ENCODE peak calls at places on chromosome X, in nine cellular contexts. One of them, this sample, is unnamed. For H3K4me1, the result is how much of the 10 kb centered on the place peaks cover.

GRCh38 chrX:23035493-23035892 is 35.7 kb downstream of the DDX53 start:
- DNase-seq in neuronal stem cell: no peak
- DNase-seq in hepatocyte: no peak
- DNase-seq in neural progenitor cell: peak
- DNase-seq in IMR-90: no peak
- DNase-seq in fibroblast of lung: no peak
- DNase-seq in mammary epithelial cell: no peak
- DNase-seq in GM12878: no peak
- DNase-seq in OCI-LY7: no peak
- DNase-seq in this sample: peak

GRCh38 chrX:121831601-121832000 is 784.2 kb downstream of the GLUD2 start:
- DNase-seq in neuronal stem cell: no peak
- DNase-seq in hepatocyte: no peak
- DNase-seq in neural progenitor cell: no peak
- DNase-seq in IMR-90: no peak
- DNase-seq in fibroblast of lung: peak
- DNase-seq in mammary epithelial cell: peak
- DNase-seq in GM12878: no peak
- DNase-seq in OCI-LY7: no peak
- DNase-seq in this sample: no peak

GRCh38 chrX:36978886-36979285 is 29.3 kb upstream of the FAM47C start:
- DNase-seq in neuronal stem cell: no peak
- DNase-seq in hepatocyte: no peak
- DNase-seq in neural progenitor cell: no peak
- DNase-seq in IMR-90: peak
- DNase-seq in fibroblast of lung: peak
- DNase-seq in mammary epithelial cell: peak
- DNase-seq in GM12878: no peak
- DNase-seq in OCI-LY7: no peak
- DNase-seq in this sample: no peak

GRCh38 chrX:274904-275475 is 6.2 kb upstream of the PLCXD1 start:
- DNase-seq in neuronal stem cell: peak
- DNase-seq in hepatocyte: peak
- DNase-seq in neural progenitor cell: peak
- DNase-seq in IMR-90: no peak
- DNase-seq in fibroblast of lung: no peak
- DNase-seq in mammary epithelial cell: no peak
- DNase-seq in GM12878: no peak
- DNase-seq in OCI-LY7: no peak
- DNase-seq in this sample: peak

GRCh38 chrX:9770319-9770718 is 4.7 kb upstream of the GPR143 start:
- DNase-seq in neuronal stem cell: no peak
- DNase-seq in hepatocyte: no peak
- DNase-seq in neural progenitor cell: no peak
- DNase-seq in IMR-90: peak
- DNase-seq in fibroblast of lung: no peak
- DNase-seq in mammary epithelial cell: peak
- DNase-seq in GM12878: no peak
- DNase-seq in OCI-LY7: no peak
- DNase-seq in this sample: no peak

GRCh38 chrX:152821145-152821765 is 9.3 kb downstream of the CETN2 start:
- DNase-seq in neuronal stem cell: no peak
- DNase-seq in hepatocyte: peak
- DNase-seq in neural progenitor cell: peak
- DNase-seq in IMR-90: peak
- DNase-seq in fibroblast of lung: peak
- DNase-seq in mammary epithelial cell: peak
- DNase-seq in GM12878: no peak
- DNase-seq in OCI-LY7: peak
- DNase-seq in this sample: peak

GRCh38 chrX:134600714-134601113 is 57.6 kb downstream of the PLAC1 start:
- DNase-seq in neuronal stem cell: no peak
- DNase-seq in hepatocyte: no peak
- DNase-seq in neural progenitor cell: no peak
- DNase-seq in IMR-90: peak
- DNase-seq in fibroblast of lung: peak
- DNase-seq in mammary epithelial cell: peak
- DNase-seq in GM12878: no peak
- DNase-seq in OCI-LY7: no peak
- DNase-seq in this sample: no peak

GRCh38 chrX:16997313-16997712 is 50.9 kb downstream of the REPS2 start:
- DNase-seq in neuronal stem cell: no peak
- DNase-seq in hepatocyte: no peak
- DNase-seq in neural progenitor cell: no peak
- DNase-seq in IMR-90: no peak
- DNase-seq in fibroblast of lung: no peak
- DNase-seq in mammary epithelial cell: no peak
- DNase-seq in GM12878: no peak
- DNase-seq in OCI-LY7: no peak
- DNase-seq in this sample: no peak

GRCh38 chrX:20233336-20233735 is 33.4 kb downstream of the RPS6KA3 start:
- DNase-seq in neuronal stem cell: no peak
- DNase-seq in hepatocyte: no peak
- DNase-seq in neural progenitor cell: no peak
- DNase-seq in IMR-90: no peak
- DNase-seq in fibroblast of lung: no peak
- DNase-seq in mammary epithelial cell: no peak
- DNase-seq in GM12878: no peak
- DNase-seq in OCI-LY7: no peak
- DNase-seq in this sample: no peak

GRCh38 chrX:133365886-133366611 is 49.2 kb downstream of the GPC4 start:
- DNase-seq in neuronal stem cell: no peak
- DNase-seq in hepatocyte: peak
- DNase-seq in neural progenitor cell: no peak
- DNase-seq in IMR-90: peak
- DNase-seq in fibroblast of lung: peak
- DNase-seq in mammary epithelial cell: no peak
- DNase-seq in GM12878: no peak
- DNase-seq in OCI-LY7: no peak
- DNase-seq in this sample: no peak

GRCh38 chrX:13892856-13893255 is 76.0 kb upstream of the GPM6B start:
- DNase-seq in neuronal stem cell: no peak
- DNase-seq in hepatocyte: no peak
- DNase-seq in neural progenitor cell: no peak
- DNase-seq in IMR-90: peak
- DNase-seq in fibroblast of lung: no peak
- DNase-seq in mammary epithelial cell: peak
- DNase-seq in GM12878: no peak
- DNase-seq in OCI-LY7: no peak
- DNase-seq in this sample: no peak

GRCh38 chrX:13891367-13892146 is 74.7 kb upstream of the GPM6B start:
- DNase-seq in neuronal stem cell: no peak
- DNase-seq in hepatocyte: no peak
- DNase-seq in neural progenitor cell: peak
- DNase-seq in IMR-90: no peak
- DNase-seq in fibroblast of lung: no peak
- DNase-seq in mammary epithelial cell: peak
- DNase-seq in GM12878: no peak
- DNase-seq in OCI-LY7: peak
- DNase-seq in this sample: no peak

GRCh38 chrX:13890806-13891205 is 73.9 kb upstream of the GPM6B start:
- DNase-seq in neuronal stem cell: no peak
- DNase-seq in hepatocyte: no peak
- DNase-seq in neural progenitor cell: no peak
- DNase-seq in IMR-90: no peak
- DNase-seq in fibroblast of lung: no peak
- DNase-seq in mammary epithelial cell: no peak
- DNase-seq in GM12878: no peak
- DNase-seq in OCI-LY7: no peak
- DNase-seq in this sample: no peak

GRCh38 chrX:13894888-13895564 is 78.1 kb upstream of the GPM6B start:
- DNase-seq in neuronal stem cell: no peak
- DNase-seq in hepatocyte: no peak
- DNase-seq in neural progenitor cell: no peak
- DNase-seq in IMR-90: peak
- DNase-seq in fibroblast of lung: no peak
- DNase-seq in mammary epithelial cell: no peak
- DNase-seq in GM12878: no peak
- DNase-seq in OCI-LY7: no peak
- DNase-seq in this sample: no peak

GRCh38 chrX:13893826-13894225 is 76.9 kb upstream of the GPM6B start:
- DNase-seq in neuronal stem cell: no peak
- DNase-seq in hepatocyte: no peak
- DNase-seq in neural progenitor cell: no peak
- DNase-seq in IMR-90: no peak
- DNase-seq in fibroblast of lung: no peak
- DNase-seq in mammary epithelial cell: no peak
- DNase-seq in GM12878: no peak
- DNase-seq in OCI-LY7: no peak
- DNase-seq in this sample: no peak
- H3K4me1 ChIP-seq in neuronal stem cell: under half
- H3K4me1 ChIP-seq in hepatocyte: under half
- H3K4me1 ChIP-seq in neural progenitor cell: under half
- H3K4me1 ChIP-seq in IMR-90: under half
- H3K4me1 ChIP-seq in fibroblast of lung: under half
- H3K4me1 ChIP-seq in mammary epithelial cell: half or more
- H3K4me1 ChIP-seq in GM12878: under half
- H3K4me1 ChIP-seq in OCI-LY7: under half
- H3K4me1 ChIP-seq in this sample: under half

GRCh38 chrX:68684919-68685304 is 37.4 kb downstream of the STARD8 start:
- DNase-seq in neuronal stem cell: no peak
- DNase-seq in hepatocyte: no peak
- DNase-seq in neural progenitor cell: no peak
- DNase-seq in IMR-90: no peak
- DNase-seq in fibroblast of lung: no peak
- DNase-seq in mammary epithelial cell: no peak
- DNase-seq in GM12878: no peak
- DNase-seq in OCI-LY7: no peak
- DNase-seq in this sample: no peak

GRCh38 chrX:68683580-68683979 is 36.1 kb downstream of the STARD8 start:
- DNase-seq in neuronal stem cell: no peak
- DNase-seq in hepatocyte: no peak
- DNase-seq in neural progenitor cell: no peak
- DNase-seq in IMR-90: no peak
- DNase-seq in fibroblast of lung: no peak
- DNase-seq in mammary epithelial cell: no peak
- DNase-seq in GM12878: no peak
- DNase-seq in OCI-LY7: no peak
- DNase-seq in this sample: no peak

GRCh38 chrX:68685722-68686683 is 38.5 kb downstream of the STARD8 start:
- DNase-seq in neuronal stem cell: no peak
- DNase-seq in hepatocyte: peak
- DNase-seq in neural progenitor cell: peak
- DNase-seq in IMR-90: peak
- DNase-seq in fibroblast of lung: peak
- DNase-seq in mammary epithelial cell: peak
- DNase-seq in GM12878: no peak
- DNase-seq in OCI-LY7: no peak
- DNase-seq in this sample: peak

GRCh38 chrX:68682790-68683189 is 35.3 kb downstream of the STARD8 start:
- DNase-seq in neuronal stem cell: no peak
- DNase-seq in hepatocyte: no peak
- DNase-seq in neural progenitor cell: no peak
- DNase-seq in IMR-90: no peak
- DNase-seq in fibroblast of lung: no peak
- DNase-seq in mammary epithelial cell: no peak
- DNase-seq in GM12878: no peak
- DNase-seq in OCI-LY7: no peak
- DNase-seq in this sample: no peak

GRCh38 chrX:68684291-68684918 is 36.9 kb downstream of the STARD8 start:
- DNase-seq in neuronal stem cell: no peak
- DNase-seq in hepatocyte: no peak
- DNase-seq in neural progenitor cell: no peak
- DNase-seq in IMR-90: no peak
- DNase-seq in fibroblast of lung: no peak
- DNase-seq in mammary epithelial cell: no peak
- DNase-seq in GM12878: no peak
- DNase-seq in OCI-LY7: no peak
- DNase-seq in this sample: no peak
- H2AFZ ChIP-seq in neuronal stem cell: peak
- H2AFZ ChIP-seq in hepatocyte: no peak
- H2AFZ ChIP-seq in neural progenitor cell: no peak
- H2AFZ ChIP-seq in IMR-90: no peak
- H2AFZ ChIP-seq in fibroblast of lung: no peak
- H2AFZ ChIP-seq in mammary epithelial cell: no peak
- H2AFZ ChIP-seq in GM12878: no peak
- H2AFZ ChIP-seq in OCI-LY7: no peak
- H2AFZ ChIP-seq in this sample: no peak

DNA sequence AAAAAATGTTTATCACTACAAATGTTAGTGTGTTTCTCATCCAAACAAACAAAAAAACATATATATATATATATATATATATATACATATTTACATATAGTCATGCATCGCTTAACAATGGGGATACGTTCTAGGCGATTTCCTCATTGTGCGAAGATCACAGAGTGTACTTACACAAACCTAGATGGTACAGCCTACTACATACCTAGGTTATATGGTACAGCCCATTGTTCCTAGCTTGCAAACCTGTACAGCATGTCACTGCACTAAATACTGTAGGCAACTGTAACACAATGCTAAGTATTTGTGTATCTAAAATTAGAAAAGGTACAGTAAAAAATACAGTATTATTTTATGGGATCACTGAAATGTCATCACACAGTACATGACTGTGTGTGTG is 16.4 kb upstream of the TMSB4X start:
- DNase-seq in neuronal stem cell: no peak
- DNase-seq in hepatocyte: no peak
- DNase-seq in neural progenitor cell: no peak
- DNase-seq in IMR-90: no peak
- DNase-seq in fibroblast of lung: no peak
- DNase-seq in mammary epithelial cell: no peak
- DNase-seq in GM12878: no peak
- DNase-seq in OCI-LY7: peak
- DNase-seq in this sample: no peak
- H3K4me1 ChIP-seq in neuronal stem cell: under half
- H3K4me1 ChIP-seq in hepatocyte: under half
- H3K4me1 ChIP-seq in neural progenitor cell: under half
- H3K4me1 ChIP-seq in IMR-90: under half
- H3K4me1 ChIP-seq in fibroblast of lung: under half
- H3K4me1 ChIP-seq in mammary epithelial cell: under half
- H3K4me1 ChIP-seq in GM12878: half or more
- H3K4me1 ChIP-seq in OCI-LY7: half or more
- H3K4me1 ChIP-seq in this sample: under half

DNA sequence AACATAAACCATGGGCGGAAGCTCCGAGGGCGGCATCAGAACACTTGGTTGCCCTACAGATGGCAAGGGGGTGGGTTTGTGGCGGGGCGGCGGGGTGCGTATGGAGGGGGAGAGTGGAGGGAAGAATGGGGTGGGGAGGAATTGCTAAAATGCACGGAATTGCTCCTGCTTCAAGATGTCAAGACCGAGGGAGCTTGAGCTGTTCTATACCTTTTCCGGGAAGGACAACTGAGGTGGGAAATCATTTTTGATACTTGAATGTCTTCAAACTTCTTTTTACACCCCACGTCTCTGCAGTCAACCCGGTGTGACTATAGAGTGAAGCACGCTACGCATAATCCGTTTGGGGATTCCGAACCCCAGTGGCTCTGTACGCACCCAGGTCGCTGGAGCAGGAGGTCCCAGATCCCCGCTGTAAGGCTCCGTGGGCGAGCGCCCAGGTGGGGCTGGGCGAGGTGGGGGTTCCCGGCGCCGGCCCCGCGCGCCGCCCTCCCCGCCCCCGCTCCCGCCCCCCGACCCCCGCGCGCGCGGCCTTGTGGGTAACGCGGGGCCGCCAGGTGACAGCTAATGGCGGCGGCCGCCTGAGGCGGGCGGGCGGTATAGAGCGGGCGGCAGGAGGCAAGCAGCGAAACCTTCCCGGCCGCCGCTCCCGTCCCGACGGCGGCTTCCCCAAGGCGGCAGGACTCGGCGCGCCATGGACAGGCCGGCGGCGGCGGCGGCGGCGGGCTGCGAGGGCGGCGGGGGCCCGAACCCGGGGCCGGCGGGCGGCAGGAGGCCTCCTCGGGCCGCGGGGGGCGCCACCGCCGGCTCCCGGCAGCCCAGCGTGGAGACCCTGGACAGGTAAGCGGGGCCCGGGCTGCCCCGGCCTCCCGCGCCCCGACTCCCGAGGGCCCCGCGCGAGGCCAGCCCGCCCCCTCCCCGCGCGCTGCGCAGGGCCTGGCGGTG is at the start of gene MTMR1:
- DNase-seq in neuronal stem cell: no peak
- DNase-seq in hepatocyte: peak
- DNase-seq in neural progenitor cell: peak
- DNase-seq in IMR-90: no peak
- DNase-seq in fibroblast of lung: no peak
- DNase-seq in mammary epithelial cell: no peak
- DNase-seq in GM12878: no peak
- DNase-seq in OCI-LY7: peak
- DNase-seq in this sample: no peak
- H2AFZ ChIP-seq in neuronal stem cell: peak
- H2AFZ ChIP-seq in hepatocyte: peak
- H2AFZ ChIP-seq in neural progenitor cell: no peak
- H2AFZ ChIP-seq in IMR-90: peak
- H2AFZ ChIP-seq in fibroblast of lung: peak
- H2AFZ ChIP-seq in mammary epithelial cell: peak
- H2AFZ ChIP-seq in GM12878: peak
- H2AFZ ChIP-seq in OCI-LY7: peak
- H2AFZ ChIP-seq in this sample: peak

This sample was measured in H9.